ENCODE peak calls at places on chromosomes 4 and X, in eight cellular contexts. One of them, this sample, is unnamed.

GRCh38 chr4:6727943-6728250 is 11.9 kb downstream of the BLOC1S4 start:
- DNase-seq in cardiac fibroblast: no peak
- DNase-seq in naive thymus-derived CD4-positive, alpha-beta T cell: no peak
- DNase-seq in uterus: no peak
- DNase-seq in HFF-Myc: no peak
- DNase-seq in epithelial cell of esophagus: no peak
- DNase-seq in ovary: no peak
- DNase-seq in vagina: no peak
- DNase-seq in this sample: no peak

GRCh38 chrX:21374163-21374993 is at the start of gene CNKSR2:
- DNase-seq in cardiac fibroblast: peak; percentile 6
- DNase-seq in naive thymus-derived CD4-positive, alpha-beta T cell: peak; percentile 70
- DNase-seq in uterus: peak; percentile 32
- DNase-seq in HFF-Myc: no peak
- DNase-seq in epithelial cell of esophagus: peak; percentile 11
- DNase-seq in ovary: peak; percentile 57
- DNase-seq in vagina: no peak
- DNase-seq in this sample: no peak

GRCh38 chrX:102514536-102514935 is 2.0 kb downstream of the TMSB15A start:
- DNase-seq in cardiac fibroblast: no peak
- DNase-seq in naive thymus-derived CD4-positive, alpha-beta T cell: no peak
- DNase-seq in uterus: no peak
- DNase-seq in HFF-Myc: no peak
- DNase-seq in epithelial cell of esophagus: no peak
- DNase-seq in ovary: no peak
- DNase-seq in vagina: no peak
- DNase-seq in this sample: no peak

GRCh38 chr4:98284640-98285046 is 23.5 kb downstream of the RAP1GDS1 start:
- DNase-seq in cardiac fibroblast: no peak
- DNase-seq in naive thymus-derived CD4-positive, alpha-beta T cell: no peak
- DNase-seq in uterus: no peak
- DNase-seq in HFF-Myc: no peak
- DNase-seq in epithelial cell of esophagus: peak; percentile 62
- DNase-seq in ovary: no peak
- DNase-seq in vagina: no peak
- DNase-seq in this sample: peak; percentile 38

GRCh38 chr4:81665050-81665449 is 193.3 kb upstream of the RASGEF1B start:
- DNase-seq in cardiac fibroblast: no peak
- DNase-seq in naive thymus-derived CD4-positive, alpha-beta T cell: no peak
- DNase-seq in uterus: no peak
- DNase-seq in HFF-Myc: no peak
- DNase-seq in epithelial cell of esophagus: no peak
- DNase-seq in ovary: no peak
- DNase-seq in vagina: no peak
- DNase-seq in this sample: no peak

GRCh38 chr4:16682996-16683395 is 215.4 kb downstream of the LDB2 start:
- DNase-seq in cardiac fibroblast: peak; percentile 65
- DNase-seq in naive thymus-derived CD4-positive, alpha-beta T cell: no peak
- DNase-seq in uterus: no peak
- DNase-seq in HFF-Myc: no peak
- DNase-seq in epithelial cell of esophagus: no peak
- DNase-seq in ovary: no peak
- DNase-seq in vagina: no peak
- DNase-seq in this sample: no peak

GRCh38 chrX:103828529-103828928 is 3.5 kb downstream of the RAB9B start:
- DNase-seq in cardiac fibroblast: peak; percentile 12
- DNase-seq in naive thymus-derived CD4-positive, alpha-beta T cell: no peak
- DNase-seq in uterus: no peak
- DNase-seq in HFF-Myc: no peak
- DNase-seq in epithelial cell of esophagus: no peak
- DNase-seq in ovary: no peak
- DNase-seq in vagina: no peak
- DNase-seq in this sample: no peak

GRCh38 chrX:124217289-124218251 is 114.9 kb upstream of the TEX13D start:
- DNase-seq in cardiac fibroblast: peak; percentile 0
- DNase-seq in naive thymus-derived CD4-positive, alpha-beta T cell: peak; percentile 71
- DNase-seq in uterus: no peak
- DNase-seq in HFF-Myc: peak; percentile 22
- DNase-seq in epithelial cell of esophagus: peak; percentile 47
- DNase-seq in ovary: no peak
- DNase-seq in vagina: no peak
- DNase-seq in this sample: peak; percentile 14

GRCh38 chrX:22486326-22486725 is 213.6 kb downstream of the CBLL2 start:
- DNase-seq in cardiac fibroblast: peak; percentile 1
- DNase-seq in naive thymus-derived CD4-positive, alpha-beta T cell: no peak
- DNase-seq in uterus: no peak
- DNase-seq in HFF-Myc: no peak
- DNase-seq in epithelial cell of esophagus: no peak
- DNase-seq in ovary: no peak
- DNase-seq in vagina: no peak
- DNase-seq in this sample: no peak

GRCh38 chr4:82718067-82718935 is 80.3 kb downstream of the SCD5 start:
- DNase-seq in cardiac fibroblast: peak; percentile 75
- DNase-seq in naive thymus-derived CD4-positive, alpha-beta T cell: no peak
- DNase-seq in uterus: peak; percentile 67
- DNase-seq in HFF-Myc: no peak
- DNase-seq in epithelial cell of esophagus: no peak
- DNase-seq in ovary: peak; percentile 86
- DNase-seq in vagina: peak; percentile 93
- DNase-seq in this sample: no peak

GRCh38 chr4:90084277-90084966 is 42.8 kb upstream of the CCSER1 start:
- DNase-seq in cardiac fibroblast: no peak
- DNase-seq in naive thymus-derived CD4-positive, alpha-beta T cell: no peak
- DNase-seq in uterus: no peak
- DNase-seq in HFF-Myc: no peak
- DNase-seq in epithelial cell of esophagus: no peak
- DNase-seq in ovary: no peak
- DNase-seq in vagina: no peak
- DNase-seq in this sample: no peak

GRCh38 chrX:47143894-47144625 is 442 bp downstream of the NDUFB11 start:
- DNase-seq in cardiac fibroblast: peak; percentile 45
- DNase-seq in naive thymus-derived CD4-positive, alpha-beta T cell: no peak
- DNase-seq in uterus: no peak
- DNase-seq in HFF-Myc: peak; percentile 2
- DNase-seq in epithelial cell of esophagus: peak; percentile 41
- DNase-seq in ovary: peak; percentile 61
- DNase-seq in vagina: no peak
- DNase-seq in this sample: peak; percentile 26

GRCh38 chr4:61201562-61202099 is 1.5 kb downstream of the ADGRL3 start:
- DNase-seq in cardiac fibroblast: peak; percentile 4
- DNase-seq in naive thymus-derived CD4-positive, alpha-beta T cell: no peak
- DNase-seq in uterus: peak; percentile 14
- DNase-seq in HFF-Myc: no peak
- DNase-seq in epithelial cell of esophagus: peak; percentile 20
- DNase-seq in ovary: no peak
- DNase-seq in vagina: no peak
- DNase-seq in this sample: no peak

GRCh38 chr4:88033309-88033708 is 25.9 kb downstream of the PKD2 start:
- DNase-seq in cardiac fibroblast: peak; percentile 78
- DNase-seq in naive thymus-derived CD4-positive, alpha-beta T cell: peak; percentile 32
- DNase-seq in uterus: no peak
- DNase-seq in HFF-Myc: peak; percentile 37
- DNase-seq in epithelial cell of esophagus: peak; percentile 72
- DNase-seq in ovary: no peak
- DNase-seq in vagina: no peak
- DNase-seq in this sample: peak; percentile 38

GRCh38 chr4:6824772-6825402 is 42.4 kb downstream of the KIAA0232 start:
- DNase-seq in cardiac fibroblast: no peak
- DNase-seq in naive thymus-derived CD4-positive, alpha-beta T cell: no peak
- DNase-seq in uterus: no peak
- DNase-seq in HFF-Myc: no peak
- DNase-seq in epithelial cell of esophagus: no peak
- DNase-seq in ovary: no peak
- DNase-seq in vagina: no peak
- DNase-seq in this sample: no peak

GRCh38 chr4:150381671-150382427 is 200.1 kb upstream of the MAB21L2 start:
- DNase-seq in cardiac fibroblast: peak; percentile 35
- DNase-seq in naive thymus-derived CD4-positive, alpha-beta T cell: no peak
- DNase-seq in uterus: no peak
- DNase-seq in HFF-Myc: no peak
- DNase-seq in epithelial cell of esophagus: no peak
- DNase-seq in ovary: no peak
- DNase-seq in vagina: no peak
- DNase-seq in this sample: peak; percentile 44

GRCh38 chr4:53321151-53321987 is 44.5 kb downstream of the SCFD2 start:
- DNase-seq in cardiac fibroblast: peak; percentile 82
- DNase-seq in naive thymus-derived CD4-positive, alpha-beta T cell: no peak
- DNase-seq in uterus: no peak
- DNase-seq in HFF-Myc: peak; percentile 89
- DNase-seq in epithelial cell of esophagus: peak; percentile 64
- DNase-seq in ovary: no peak
- DNase-seq in vagina: no peak
- DNase-seq in this sample: peak; percentile 87

GRCh38 chrX:45788941-45789348 is 588.3 kb upstream of the DIPK2B start:
- DNase-seq in cardiac fibroblast: peak; percentile 60
- DNase-seq in naive thymus-derived CD4-positive, alpha-beta T cell: no peak
- DNase-seq in uterus: no peak
- DNase-seq in HFF-Myc: no peak
- DNase-seq in epithelial cell of esophagus: peak; percentile 57
- DNase-seq in ovary: no peak
- DNase-seq in vagina: no peak
- DNase-seq in this sample: no peak

GRCh38 chrX:151151668-151152267 is 24.6 kb upstream of the GPR50 start:
- DNase-seq in cardiac fibroblast: peak; percentile 66
- DNase-seq in naive thymus-derived CD4-positive, alpha-beta T cell: peak; percentile 47
- DNase-seq in uterus: no peak
- DNase-seq in HFF-Myc: peak; percentile 10
- DNase-seq in epithelial cell of esophagus: peak; percentile 58
- DNase-seq in ovary: no peak
- DNase-seq in vagina: no peak
- DNase-seq in this sample: peak; percentile 14

GRCh38 chr4:165325732-165326512 is 1.5 kb upstream of the MSMO1 start:
- DNase-seq in cardiac fibroblast: peak; percentile 75
- DNase-seq in naive thymus-derived CD4-positive, alpha-beta T cell: no peak
- DNase-seq in uterus: no peak
- DNase-seq in HFF-Myc: peak; percentile 59
- DNase-seq in epithelial cell of esophagus: peak; percentile 90
- DNase-seq in ovary: peak; percentile 14
- DNase-seq in vagina: no peak
- DNase-seq in this sample: peak; percentile 87

GRCh38 chr4:38132843-38133662 is 172.9 kb downstream of the PTTG2 start:
- DNase-seq in cardiac fibroblast: no peak
- DNase-seq in naive thymus-derived CD4-positive, alpha-beta T cell: no peak
- DNase-seq in uterus: no peak
- DNase-seq in HFF-Myc: no peak
- DNase-seq in epithelial cell of esophagus: no peak
- DNase-seq in ovary: no peak
- DNase-seq in vagina: no peak
- DNase-seq in this sample: no peak
- H3K4me3 ChIP-seq in cardiac fibroblast: no peak overlapping the region
- H3K4me3 ChIP-seq in naive thymus-derived CD4-positive, alpha-beta T cell: no peak overlapping the region
- H3K4me3 ChIP-seq in uterus: no peak overlapping the region
- H3K4me3 ChIP-seq in HFF-Myc: no peak overlapping the region
- H3K4me3 ChIP-seq in epithelial cell of esophagus: no peak overlapping the region
- H3K4me3 ChIP-seq in ovary: no peak overlapping the region
- H3K4me3 ChIP-seq in vagina: no peak overlapping the region
- H3K4me3 ChIP-seq in this sample: no peak overlapping the region

DNA sequence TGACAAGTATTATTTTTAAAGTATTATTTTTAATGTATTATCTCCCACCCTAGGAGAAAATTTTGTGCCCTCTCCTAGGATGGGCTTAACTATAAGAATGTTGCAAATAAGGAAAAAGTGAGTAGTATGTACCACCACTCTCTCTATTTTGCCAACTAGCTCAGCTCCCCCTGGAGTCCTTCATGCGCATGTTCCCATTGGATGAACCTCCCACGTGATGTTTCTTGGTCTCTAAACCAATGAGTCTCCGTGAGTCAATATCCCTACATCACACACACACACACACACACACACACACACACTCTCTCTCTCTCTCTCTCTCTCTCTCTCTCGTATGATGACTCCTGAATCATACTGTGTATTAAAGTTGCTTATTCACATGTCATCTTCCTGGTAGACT is 129.7 kb upstream of the ZFP42 start:
- DNase-seq in cardiac fibroblast: no peak
- DNase-seq in naive thymus-derived CD4-positive, alpha-beta T cell: no peak
- DNase-seq in uterus: no peak
- DNase-seq in HFF-Myc: no peak
- DNase-seq in epithelial cell of esophagus: no peak
- DNase-seq in ovary: no peak
- DNase-seq in vagina: no peak
- DNase-seq in this sample: no peak
- H3K4me3 ChIP-seq in cardiac fibroblast: no peak overlapping the region
- H3K4me3 ChIP-seq in naive thymus-derived CD4-positive, alpha-beta T cell: no peak overlapping the region
- H3K4me3 ChIP-seq in uterus: no peak overlapping the region
- H3K4me3 ChIP-seq in HFF-Myc: no peak overlapping the region
- H3K4me3 ChIP-seq in epithelial cell of esophagus: no peak overlapping the region
- H3K4me3 ChIP-seq in ovary: no peak overlapping the region
- H3K4me3 ChIP-seq in vagina: no peak overlapping the region
- H3K4me3 ChIP-seq in this sample: no peak overlapping the region

DNA sequence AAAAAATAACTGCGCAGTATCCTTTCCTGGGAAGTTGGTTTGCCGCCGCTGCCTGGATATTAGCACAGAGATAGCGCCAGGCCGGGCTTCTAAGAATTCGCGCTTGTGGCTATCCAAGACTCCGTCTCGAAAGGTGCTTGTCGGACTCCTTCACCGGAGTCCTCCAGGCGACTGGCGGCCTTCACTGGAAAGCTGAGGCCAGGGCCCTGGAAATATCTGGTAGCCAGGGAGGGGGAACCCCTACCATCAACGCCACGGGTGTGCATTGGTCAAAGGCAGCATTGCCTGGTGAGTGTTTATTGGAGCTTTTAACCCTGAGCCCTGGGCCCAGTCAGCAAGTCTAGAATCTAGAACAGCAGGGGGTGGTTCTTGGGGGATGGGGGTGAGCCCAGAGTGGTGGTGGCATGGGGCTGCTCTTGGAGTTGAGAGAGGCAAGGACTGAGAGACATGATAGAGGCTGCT is 567 bp upstream of the PIM2 start:
- DNase-seq in cardiac fibroblast: no peak
- DNase-seq in naive thymus-derived CD4-positive, alpha-beta T cell: peak; percentile 46
- DNase-seq in uterus: no peak
- DNase-seq in HFF-Myc: no peak
- DNase-seq in epithelial cell of esophagus: no peak
- DNase-seq in ovary: no peak
- DNase-seq in vagina: no peak
- DNase-seq in this sample: no peak
- H3K4me3 ChIP-seq in cardiac fibroblast: peak overlapping the region; percentile 5
- H3K4me3 ChIP-seq in naive thymus-derived CD4-positive, alpha-beta T cell: peak overlapping the region; percentile 72
- H3K4me3 ChIP-seq in uterus: peak overlapping the region; percentile 68
- H3K4me3 ChIP-seq in HFF-Myc: peak overlapping the region; percentile 72
- H3K4me3 ChIP-seq in epithelial cell of esophagus: peak overlapping the region; percentile 61
- H3K4me3 ChIP-seq in ovary: peak overlapping the region; percentile 64
- H3K4me3 ChIP-seq in vagina: peak overlapping the region; percentile 60
- H3K4me3 ChIP-seq in this sample: peak overlapping the region; percentile 63

DNA sequence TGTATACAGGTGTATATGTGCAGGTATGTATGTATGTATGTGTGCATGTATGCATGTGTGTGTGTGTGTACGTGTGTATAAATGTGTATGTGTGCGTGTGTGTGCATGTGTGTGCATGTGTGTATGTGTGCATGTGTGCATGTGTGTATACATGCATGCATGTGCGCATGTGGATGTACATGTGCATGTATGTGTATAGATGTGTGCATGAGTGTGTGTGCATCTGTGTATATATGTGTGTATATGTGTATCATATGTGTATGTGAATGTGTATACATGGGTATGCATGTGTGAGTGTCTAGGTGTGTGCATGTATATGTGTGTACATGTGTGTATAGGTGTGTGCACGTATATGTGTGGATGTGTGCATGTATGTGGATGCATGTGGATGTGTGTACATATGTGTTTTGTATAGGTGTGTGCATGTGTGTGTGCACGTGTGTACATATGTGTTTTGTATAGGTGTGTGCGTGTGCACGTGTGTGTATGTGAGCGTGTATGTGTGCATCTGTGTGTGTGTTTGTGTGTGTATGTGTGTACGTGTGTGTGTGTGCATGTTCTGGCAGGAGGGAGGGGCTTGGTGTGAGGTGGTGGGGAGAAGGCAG is 6.0 kb downstream of the BGN start:
- DNase-seq in cardiac fibroblast: no peak
- DNase-seq in naive thymus-derived CD4-positive, alpha-beta T cell: no peak
- DNase-seq in uterus: no peak
- DNase-seq in HFF-Myc: no peak
- DNase-seq in epithelial cell of esophagus: no peak
- DNase-seq in ovary: no peak
- DNase-seq in vagina: no peak
- DNase-seq in this sample: no peak
- H3K4me3 ChIP-seq in cardiac fibroblast: no peak overlapping the region
- H3K4me3 ChIP-seq in naive thymus-derived CD4-positive, alpha-beta T cell: no peak overlapping the region
- H3K4me3 ChIP-seq in uterus: no peak overlapping the region
- H3K4me3 ChIP-seq in HFF-Myc: no peak overlapping the region
- H3K4me3 ChIP-seq in epithelial cell of esophagus: no peak overlapping the region
- H3K4me3 ChIP-seq in ovary: no peak overlapping the region
- H3K4me3 ChIP-seq in vagina: no peak overlapping the region
- H3K4me3 ChIP-seq in this sample: no peak overlapping the region

This sample was measured in foreskin fibroblast.